ENCODE peak calls at places on chromosomes 12 and 14, in five cellular contexts. One of them, this sample, is unnamed. For H3K9me3, the result is how much of the 10 kb centered on the place peaks cover.

GRCh38 chr14:79177106-79177505 is 1006.9 kb downstream of the NRXN3 start:
- DNase-seq in GM12878: no peak
- DNase-seq in transverse colon: no peak
- DNase-seq in suprapubic skin: no peak
- DNase-seq in stomach: no peak
- DNase-seq in this sample: no peak

GRCh38 chr14:54175298-54175942 is 218.8 kb upstream of the BMP4 start:
- DNase-seq in GM12878: peak
- DNase-seq in transverse colon: peak
- DNase-seq in suprapubic skin: peak
- DNase-seq in stomach: peak
- DNase-seq in this sample: peak

GRCh38 chr14:95196268-95196667 is 38.9 kb upstream of the DICER1 start:
- DNase-seq in GM12878: no peak
- DNase-seq in transverse colon: no peak
- DNase-seq in suprapubic skin: no peak
- DNase-seq in stomach: no peak
- DNase-seq in this sample: no peak

GRCh38 chr14:91281346-91281745 is 36.8 kb upstream of the GPR68 start:
- DNase-seq in GM12878: no peak
- DNase-seq in transverse colon: no peak
- DNase-seq in suprapubic skin: no peak
- DNase-seq in stomach: no peak
- DNase-seq in this sample: no peak

GRCh38 chr12:94149781-94150482 is 1.6 kb downstream of the PLXNC1 start:
- DNase-seq in GM12878: no peak
- DNase-seq in transverse colon: peak
- DNase-seq in suprapubic skin: no peak
- DNase-seq in stomach: peak
- DNase-seq in this sample: no peak

GRCh38 chr12:64469455-64470142 is 17.7 kb downstream of the TBK1 start:
- DNase-seq in GM12878: no peak
- DNase-seq in transverse colon: no peak
- DNase-seq in suprapubic skin: no peak
- DNase-seq in stomach: no peak
- DNase-seq in this sample: no peak

GRCh38 chr14:71418591-71419245 is 511.5 kb downstream of the PCNX1 start:
- DNase-seq in GM12878: no peak
- DNase-seq in transverse colon: no peak
- DNase-seq in suprapubic skin: no peak
- DNase-seq in stomach: no peak
- DNase-seq in this sample: no peak

GRCh38 chr12:68175566-68176033 is 16.1 kb upstream of the IFNG start:
- DNase-seq in GM12878: peak
- DNase-seq in transverse colon: peak
- DNase-seq in suprapubic skin: no peak
- DNase-seq in stomach: no peak
- DNase-seq in this sample: no peak

GRCh38 chr12:25816637-25817036 is 141.8 kb upstream of the RASSF8 start:
- DNase-seq in GM12878: no peak
- DNase-seq in transverse colon: no peak
- DNase-seq in suprapubic skin: no peak
- DNase-seq in stomach: no peak
- DNase-seq in this sample: no peak

GRCh38 chr12:82648510-82648909 is 38.2 kb upstream of the TMTC2 start:
- DNase-seq in GM12878: no peak
- DNase-seq in transverse colon: no peak
- DNase-seq in suprapubic skin: no peak
- DNase-seq in stomach: no peak
- DNase-seq in this sample: no peak

GRCh38 chr12:12792421-12792820 is 7.0 kb downstream of the APOLD1 start:
- DNase-seq in GM12878: no peak
- DNase-seq in transverse colon: no peak
- DNase-seq in suprapubic skin: no peak
- DNase-seq in stomach: no peak
- DNase-seq in this sample: no peak
- H3K4me3 ChIP-seq in GM12878: no peak
- H3K4me3 ChIP-seq in transverse colon: no peak
- H3K4me3 ChIP-seq in suprapubic skin: no peak
- H3K4me3 ChIP-seq in stomach: no peak
- H3K4me3 ChIP-seq in this sample: no peak

GRCh38 chr12:34602213-34602940 is 580.1 kb downstream of the ALG10 start:
- DNase-seq in GM12878: no peak
- DNase-seq in transverse colon: no peak
- DNase-seq in suprapubic skin: peak
- DNase-seq in stomach: no peak
- DNase-seq in this sample: no peak

GRCh38 chr12:34603382-34604035 is 581.2 kb downstream of the ALG10 start:
- DNase-seq in GM12878: no peak
- DNase-seq in transverse colon: no peak
- DNase-seq in suprapubic skin: no peak
- DNase-seq in stomach: no peak
- DNase-seq in this sample: no peak

GRCh38 chr12:34605510-34605887 is 583.2 kb downstream of the ALG10 start:
- DNase-seq in GM12878: no peak
- DNase-seq in transverse colon: no peak
- DNase-seq in suprapubic skin: no peak
- DNase-seq in stomach: no peak
- DNase-seq in this sample: peak

GRCh38 chr12:34604631-34605509 is 582.6 kb downstream of the ALG10 start:
- DNase-seq in GM12878: no peak
- DNase-seq in transverse colon: no peak
- DNase-seq in suprapubic skin: peak
- DNase-seq in stomach: no peak
- DNase-seq in this sample: no peak

DNA sequence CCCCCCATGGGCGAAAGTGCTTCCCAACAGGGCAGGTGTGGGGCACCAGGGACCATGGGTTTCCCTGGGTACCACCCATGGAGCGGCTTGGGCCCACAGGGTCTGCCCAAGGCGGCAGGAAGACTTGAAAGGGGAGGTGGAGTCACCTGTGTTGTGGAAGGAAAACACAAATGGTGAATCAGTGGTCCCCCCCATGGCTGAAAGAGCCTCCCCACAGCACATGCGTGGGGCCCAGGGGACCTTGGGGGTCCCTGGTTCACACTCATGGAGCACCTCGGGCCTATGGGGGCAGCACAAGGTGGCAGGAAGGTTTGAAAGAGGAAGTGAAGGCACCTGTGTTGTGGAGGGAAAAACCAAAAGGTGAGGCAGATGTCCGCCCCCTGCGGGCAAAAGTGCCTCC is 581.9 kb downstream of the ALG10 start:
- DNase-seq in GM12878: no peak
- DNase-seq in transverse colon: no peak
- DNase-seq in suprapubic skin: peak
- DNase-seq in stomach: no peak
- DNase-seq in this sample: no peak
- H3K9me3 ChIP-seq in GM12878: under half
- H3K9me3 ChIP-seq in transverse colon: under half
- H3K9me3 ChIP-seq in suprapubic skin: half or more
- H3K9me3 ChIP-seq in stomach: under half
- H3K9me3 ChIP-seq in this sample: under half

DNA sequence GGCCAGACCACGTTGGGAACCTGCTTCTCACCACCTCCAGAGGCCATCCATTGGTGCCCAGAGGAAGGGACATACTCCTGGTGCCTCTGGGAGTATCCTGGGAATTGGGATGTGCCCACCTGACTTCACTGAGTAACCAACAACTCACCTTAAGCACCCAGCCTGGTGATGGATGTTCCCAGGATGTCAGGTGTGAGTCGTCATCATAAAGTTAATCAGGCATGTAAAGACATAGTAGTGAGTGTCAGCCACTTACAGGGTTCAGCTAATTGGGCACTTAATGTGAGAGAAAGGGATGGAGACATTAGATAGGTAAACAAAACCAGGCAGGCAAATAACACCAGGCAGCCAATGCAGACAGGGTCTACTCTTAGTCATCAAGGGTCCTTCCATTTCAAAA is 48.0 kb upstream of the OAS1 start:
- DNase-seq in GM12878: no peak
- DNase-seq in transverse colon: no peak
- DNase-seq in suprapubic skin: no peak
- DNase-seq in stomach: no peak
- DNase-seq in this sample: no peak
- TF ChIP-seq POLR2A in GM12878: no peak
- TF ChIP-seq POLR2A in transverse colon: no peak
- TF ChIP-seq POLR2A in suprapubic skin: no peak
- TF ChIP-seq POLR2A in stomach: no peak
- TF ChIP-seq POLR2A in this sample: no peak

DNA sequence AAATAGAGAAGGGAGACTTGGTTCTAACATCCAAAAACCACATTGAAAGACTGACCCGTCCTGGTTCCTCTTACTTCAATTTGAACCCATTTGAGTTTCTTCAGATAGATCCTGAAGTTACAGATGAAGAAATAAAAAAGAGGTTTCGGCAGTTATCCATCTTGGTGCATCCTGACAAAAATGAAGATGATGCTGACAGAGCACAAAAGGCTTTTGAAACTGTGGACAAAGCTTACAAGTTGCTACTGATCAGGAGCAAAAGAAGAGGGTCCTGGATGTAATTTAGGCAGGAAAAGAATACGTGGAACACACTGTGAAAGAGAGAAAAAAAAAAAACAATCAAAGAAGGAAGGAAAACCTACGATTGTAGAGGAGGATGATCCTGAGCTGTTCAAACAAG is 25.4 kb upstream of the NFKBIA start:
- DNase-seq in GM12878: no peak
- DNase-seq in transverse colon: no peak
- DNase-seq in suprapubic skin: no peak
- DNase-seq in stomach: no peak
- DNase-seq in this sample: no peak
- H3K4me3 ChIP-seq in GM12878: no peak
- H3K4me3 ChIP-seq in transverse colon: no peak
- H3K4me3 ChIP-seq in suprapubic skin: no peak
- H3K4me3 ChIP-seq in stomach: no peak
- H3K4me3 ChIP-seq in this sample: no peak

GRCh38 chr14:104392396-104393198 is 187.0 kb upstream of the C14orf180 start:
- DNase-seq in GM12878: no peak
- DNase-seq in transverse colon: no peak
- DNase-seq in suprapubic skin: peak
- DNase-seq in stomach: no peak
- DNase-seq in this sample: no peak
- H3K9me3 ChIP-seq in GM12878: under half
- H3K9me3 ChIP-seq in transverse colon: under half
- H3K9me3 ChIP-seq in suprapubic skin: under half
- H3K9me3 ChIP-seq in stomach: under half
- H3K9me3 ChIP-seq in this sample: under half

GRCh38 chr12:21891763-21892217 is 49.4 kb downstream of the ABCC9 start:
- DNase-seq in GM12878: no peak
- DNase-seq in transverse colon: peak
- DNase-seq in suprapubic skin: no peak
- DNase-seq in stomach: no peak
- DNase-seq in this sample: no peak
- TF ChIP-seq POLR2A in GM12878: no peak
- TF ChIP-seq POLR2A in transverse colon: no peak
- TF ChIP-seq POLR2A in suprapubic skin: no peak
- TF ChIP-seq POLR2A in stomach: no peak
- TF ChIP-seq POLR2A in this sample: no peak

GRCh38 chr14:31251028-31251958 is 43.7 kb upstream of the HECTD1 start:
- DNase-seq in GM12878: no peak
- DNase-seq in transverse colon: peak
- DNase-seq in suprapubic skin: no peak
- DNase-seq in stomach: peak
- DNase-seq in this sample: no peak

GRCh38 chr14:31255286-31255685 is 47.7 kb upstream of the HECTD1 start:
- DNase-seq in GM12878: no peak
- DNase-seq in transverse colon: no peak
- DNase-seq in suprapubic skin: no peak
- DNase-seq in stomach: no peak
- DNase-seq in this sample: no peak

GRCh38 chr14:31252865-31253264 is 45.3 kb upstream of the HECTD1 start:
- DNase-seq in GM12878: no peak
- DNase-seq in transverse colon: no peak
- DNase-seq in suprapubic skin: no peak
- DNase-seq in stomach: no peak
- DNase-seq in this sample: no peak

GRCh38 chr14:31256534-31257243 is 49.1 kb upstream of the HECTD1 start:
- DNase-seq in GM12878: no peak
- DNase-seq in transverse colon: no peak
- DNase-seq in suprapubic skin: no peak
- DNase-seq in stomach: no peak
- DNase-seq in this sample: no peak

GRCh38 chr14:31253746-31254471 is 46.3 kb upstream of the HECTD1 start:
- DNase-seq in GM12878: no peak
- DNase-seq in transverse colon: no peak
- DNase-seq in suprapubic skin: no peak
- DNase-seq in stomach: no peak
- DNase-seq in this sample: no peak
- H3K4me3 ChIP-seq in GM12878: no peak
- H3K4me3 ChIP-seq in transverse colon: no peak
- H3K4me3 ChIP-seq in suprapubic skin: no peak
- H3K4me3 ChIP-seq in stomach: no peak
- H3K4me3 ChIP-seq in this sample: no peak

This sample was measured in adrenal gland.